ENCODE peak calls at places on chromosome 1, in seven cellular contexts. L is posterior cingulate gyrus; F is progenitor cell of endocrine pancreas; I is tibial nerve; J is stimulated activated CD4-positive, alpha-beta T cell treated with anti-CD3 and anti-CD28 coated beads, Interleukin-4, amount 100 ng/mL, for 1 hour; Y is anterior cingulate cortex; V is GM03348. D is an unnamed sample.

GRCh38 chr1:108192581-108192980 is 7.6 kb downstream of the SLC25A24 start:
- DNase-seq in L (no peak), F (no peak), I (no peak), J (no peak), Y (no peak), V (no peak), D (no peak)

GRCh38 chr1:84672080-84672735 is 18.1 kb downstream of the SSX2IP start:
- DNase-seq in L (no peak), F (no peak), I (no peak), J (no peak), Y (no peak), V (no peak), D (no peak)

GRCh38 chr1:230149751-230150584 is 82.9 kb downstream of the GALNT2 start:
- DNase-seq in L (no peak), F (no peak), I (no peak), J (no peak), Y (no peak), V (no peak), D (no peak)

GRCh38 chr1:38038836-38039235 is 7.8 kb downstream of the POU3F1 start:
- DNase-seq in L (no peak), F (no peak), I (no peak), J (no peak), Y (no peak), V (peak), D (no peak)

GRCh38 chr1:236176337-236177336 is 34.3 kb downstream of the GPR137B start:
- DNase-seq in L (no peak), F (no peak), I (no peak), J (no peak), Y (no peak), V (no peak), D (no peak)

GRCh38 chr1:227938911-227939790 is 8.6 kb downstream of the WNT9A start:
- DNase-seq in L (peak), F (no peak), I (no peak), J (no peak), Y (no peak), V (no peak), D (no peak)

GRCh38 chr1:20284046-20284445 is 6.6 kb upstream of the VWA5B1 start:
- DNase-seq in L (no peak), F (no peak), I (no peak), J (no peak), Y (no peak), V (no peak), D (no peak)

GRCh38 chr1:108719654-108720435 is 7.1 kb downstream of the FNDC7 start:
- DNase-seq in L (no peak), F (no peak), I (no peak), J (no peak), Y (no peak), V (peak), D (no peak)

GRCh38 chr1:209835782-209836298 is 8.1 kb downstream of the UTP25 start:
- DNase-seq in L (no peak), F (no peak), I (no peak), J (no peak), Y (no peak), V (peak), D (no peak)

GRCh38 chr1:229617351-229618100 is 8.4 kb downstream of the TAF5L start:
- DNase-seq in L (no peak), F (no peak), I (no peak), J (no peak), Y (no peak), V (no peak), D (no peak)

GRCh38 chr1:24921938-24922662 is 8.0 kb downstream of the RUNX3 start:
- DNase-seq in L (no peak), F (no peak), I (no peak), J (no peak), Y (no peak), V (no peak), D (no peak)

GRCh38 chr1:116416854-116417513 is 43.9 kb downstream of the ATP1A1 start:
- DNase-seq in L (no peak), F (no peak), I (no peak), J (no peak), Y (no peak), V (no peak), D (no peak)

GRCh38 chr1:146032613-146033219 is 11.2 kb upstream of the HJV start:
- DNase-seq in L (no peak), F (no peak), I (no peak), J (no peak), Y (no peak), V (peak), D (no peak)

GRCh38 chr1:92211166-92211565 is 6.5 kb upstream of the C1orf146 start:
- DNase-seq in L (no peak), F (no peak), I (no peak), J (no peak), Y (no peak), V (peak), D (no peak)